ENCODE peak calls at places on chromosomes 12 and 14, in ten cellular contexts. H is fibroblast of lung; E is cardiac muscle cell; C is CD8-positive, alpha-beta T cell; K is transverse colon; R is gastrocnemius medialis; S is body of pancreas; Y is SK-N-SH; T is esophagus squamous epithelium; I is A673. A is an unnamed sample.
A peak's percentile ranks its signal among the peaks of the same experiment; 100 is the strongest.

GRCh38 chr14:96246535-96246839 is 9.5 kb upstream of the BDKRB1 start:
- DNase-seq in I (no peak), C (no peak), T (no peak), S (no peak), H (peak; percentile 96), R (no peak), E (peak; percentile 96), K (no peak), Y (no peak), A (peak; percentile 35)

GRCh38 chr12:113040722-113041168 is 15.8 kb upstream of the DTX1 start:
- DNase-seq in T (peak; percentile 21), C (no peak), R (peak; percentile 55), H (peak; percentile 47), I (peak; percentile 34), Y (no peak), S (peak; percentile 28), K (peak; percentile 41), E (peak; percentile 99), A (peak; percentile 84)

GRCh38 chr12:51533799-51534198 is 57.2 kb upstream of the SCN8A start:
- DNase-seq in K (no peak), T (no peak), E (peak; percentile 44), Y (no peak), C (no peak), I (peak; percentile 11), R (no peak), S (no peak), H (peak; percentile 31), A (no peak)

GRCh38 chr12:7907009-7907408 is 29.0 kb downstream of the SLC2A3 start:
- DNase-seq in Y (peak; percentile 28), T (no peak), K (peak; percentile 33), H (peak; percentile 62), I (peak; percentile 73), S (peak; percentile 79), C (no peak), E (peak; percentile 48), R (no peak), A (no peak)

GRCh38 chr12:102374190-102374589 is 106.2 kb downstream of the IGF1 start:
- DNase-seq in R (no peak), C (no peak), Y (no peak), H (peak; percentile 3), I (no peak), T (no peak), E (no peak), K (no peak), S (no peak), A (no peak)

GRCh38 chr14:91396959-91397815 is 20.4 kb downstream of the CCDC88C start:
- DNase-seq in R (no peak), T (no peak), C (peak; percentile 81), H (no peak), E (no peak), S (peak; percentile 66), K (peak; percentile 88), Y (no peak), I (no peak), A (no peak)

GRCh38 chr12:86669010-86669409 is 412.8 kb upstream of the MGAT4C start:
- DNase-seq in E (no peak), K (no peak), I (no peak), R (no peak), Y (no peak), S (no peak), T (no peak), H (no peak), C (no peak), A (no peak)

GRCh38 chr14:60276347-60276746 is 27.3 kb downstream of the PPM1A start:
- DNase-seq in S (no peak), T (no peak), Y (no peak), H (peak; percentile 16), E (peak; percentile 17), C (no peak), I (no peak), K (no peak), R (no peak), A (no peak)

GRCh38 chr12:58166643-58167042 is 225.3 kb downstream of the ATP23 start:
- DNase-seq in S (no peak), H (no peak), E (no peak), T (no peak), C (no peak), Y (no peak), K (no peak), I (no peak), R (no peak), A (no peak)

GRCh38 chr12:58171914-58172313 is 230.5 kb downstream of the ATP23 start:
- DNase-seq in R (no peak), K (peak; percentile 18), Y (no peak), C (no peak), H (peak; percentile 60), E (peak; percentile 67), I (no peak), T (no peak), S (peak; percentile 17), A (no peak)

GRCh38 chr12:58167622-58168021 is 226.3 kb downstream of the ATP23 start:
- DNase-seq in I (no peak), C (no peak), H (no peak), E (no peak), R (no peak), T (no peak), S (no peak), Y (no peak), K (no peak), A (no peak)

GRCh38 chr12:58172433-58173073 is 231.2 kb downstream of the ATP23 start:
- DNase-seq in H (no peak), E (no peak), Y (no peak), R (no peak), I (no peak), K (no peak), C (no peak), S (no peak), T (no peak), A (no peak)

GRCh38 chr12:58169826-58170225 is 228.5 kb downstream of the ATP23 start:
- DNase-seq in H (peak; percentile 6), R (no peak), I (peak; percentile 44), Y (no peak), K (no peak), S (no peak), E (no peak), T (no peak), C (no peak), A (no peak)
- TF ChIP-seq CTCF in H (no peak), R (no peak), I (no peak), Y (no peak), K (no peak), S (no peak), E (no peak), T (no peak), C (no peak), A (no peak)

GRCh38 chr14:68165274-68165843 is 345.8 kb downstream of the RAD51B start:
- DNase-seq in H (no peak), S (no peak), C (no peak), E (no peak), K (no peak), I (no peak), R (no peak), T (no peak), Y (no peak), A (no peak)

GRCh38 chr14:68167019-68167716 is 347.6 kb downstream of the RAD51B start:
- DNase-seq in T (no peak), Y (no peak), H (no peak), K (no peak), S (no peak), R (no peak), I (no peak), E (no peak), C (no peak), A (no peak)

GRCh38 chr14:68160779-68161546 is 341.4 kb downstream of the RAD51B start:
- DNase-seq in I (no peak), R (no peak), T (no peak), H (no peak), S (no peak), E (no peak), Y (no peak), C (no peak), K (no peak), A (no peak)

GRCh38 chr14:68167717-68168087 is 348.1 kb downstream of the RAD51B start:
- DNase-seq in E (no peak), K (no peak), T (no peak), C (no peak), I (no peak), R (no peak), S (no peak), H (no peak), Y (no peak), A (no peak)

DNA sequence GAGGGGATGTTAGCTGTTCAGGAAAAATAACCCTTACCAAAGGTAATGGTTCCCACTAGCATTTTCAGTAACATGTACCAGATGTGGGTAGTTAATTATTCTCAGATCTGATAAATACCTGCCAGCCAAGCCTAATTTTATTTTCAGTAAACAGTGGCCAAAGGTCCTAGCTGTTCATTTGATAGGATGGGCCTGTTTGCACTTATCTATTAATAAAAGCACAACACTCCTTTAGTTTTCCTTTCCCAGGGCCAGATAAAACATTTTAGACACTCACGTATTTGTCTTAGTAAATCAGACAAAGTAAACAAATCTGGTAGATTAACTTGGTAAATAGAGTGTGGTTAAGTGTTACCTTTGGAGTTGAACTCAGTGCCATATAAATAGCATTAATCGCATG is 345.1 kb downstream of the RAD51B start:
- DNase-seq in H (no peak), R (no peak), Y (peak; percentile 16), S (no peak), T (no peak), I (no peak), K (no peak), E (no peak), C (no peak), A (no peak)
- H3K4me1 ChIP-seq in H (no peaks in the 10 kb centered on the region), R (no peaks in the 10 kb centered on the region), Y (peaks cover 11% of the 10 kb centered on the region), S (peaks cover 80% of the 10 kb centered on the region), T (peaks cover 12% of the 10 kb centered on the region), I (no peaks in the 10 kb centered on the region), K (peaks cover 65% of the 10 kb centered on the region), E (peaks cover 5% of the 10 kb centered on the region), C (no peaks in the 10 kb centered on the region), A (peaks cover 39% of the 10 kb centered on the region)

GRCh38 chr12:71780207-71780822 is 25.7 kb downstream of the RAB21 start:
- DNase-seq in T (no peak), R (no peak), C (peak; percentile 52), E (peak; percentile 58), K (peak; percentile 47), S (peak; percentile 35), Y (peak; percentile 43), I (peak; percentile 77), H (peak; percentile 25), A (no peak)
- H3K4me3 ChIP-seq in T (no peak overlapping the region), R (no peak overlapping the region), C (no peak overlapping the region), E (no peak overlapping the region), K (no peak overlapping the region), S (no peak overlapping the region), Y (no peak overlapping the region), I (no peak overlapping the region), H (no peak overlapping the region), A (no peak overlapping the region)

GRCh38 chr14:49849213-49849847 is 3.3 kb downstream of the NEMF start:
- DNase-seq in Y (no peak), S (no peak), E (no peak), I (no peak), R (no peak), C (no peak), H (no peak), T (no peak), K (no peak), A (no peak)

GRCh38 chr14:49852351-49853157 is at the start of gene NEMF:
- DNase-seq in R (peak; percentile 71), H (peak; percentile 80), I (peak; percentile 95), T (peak; percentile 22), E (peak; percentile 91), K (peak; percentile 88), C (peak; percentile 86), S (peak; percentile 88), Y (peak; percentile 84), A (peak; percentile 84)

GRCh38 chr14:49857427-49858003 is 4.9 kb upstream of the NEMF start:
- DNase-seq in S (no peak), I (no peak), T (no peak), E (no peak), R (no peak), C (no peak), K (no peak), H (peak; percentile 32), Y (no peak), A (no peak)

GRCh38 chr14:49853572-49854375 is 1.2 kb upstream of the NEMF start:
- DNase-seq in E (peak; percentile 91), K (peak; percentile 85), Y (peak; percentile 69), S (peak; percentile 77), I (peak; percentile 84), T (peak; percentile 25), R (peak; percentile 35), H (peak; percentile 76), C (peak; percentile 80), A (peak; percentile 65)

GRCh38 chr14:49853158-49853477 is 530 bp upstream of the NEMF start:
- DNase-seq in S (no peak), K (no peak), C (no peak), E (no peak), T (no peak), I (no peak), R (no peak), Y (peak; percentile 34), H (peak; percentile 3), A (no peak)
- TF ChIP-seq CTCF in S (peak; percentile 19), K (no peak), C (no peak), E (no peak), T (no peak), I (no peak), R (no peak), Y (no peak), H (no peak), A (peak; percentile 2)